ENCODE peak calls at places on chromosomes 2 and 18, in four cellular contexts. Y is RWPE1, F is brain microvascular endothelial cell, X is anterior cingulate cortex. E is an unnamed sample.

GRCh38 chr2:101265893-101266499 is 13.3 kb downstream of the CNOT11 start:
- DNase-seq in Y (peak), F (no peak), X (no peak), E (no peak)

GRCh38 chr2:226338825-226339224 is 460.8 kb downstream of the IRS1 start:
- DNase-seq in Y (no peak), F (no peak), X (no peak), E (no peak)

GRCh38 chr18:45588284-45588683 is 27.0 kb upstream of the SLC14A2 start:
- DNase-seq in Y (no peak), F (no peak), X (no peak), E (no peak)

GRCh38 chr2:110678457-110679336 is 834 bp upstream of the BUB1 start:
- DNase-seq in Y (peak), F (no peak), X (peak), E (no peak)

GRCh38 chr2:97908208-97908676 is 87.5 kb downstream of the TMEM131 start:
- DNase-seq in Y (no peak), F (no peak), X (no peak), E (no peak)

GRCh38 chr2:156147594-156148330 is 184.8 kb downstream of the NR4A2 start:
- DNase-seq in Y (peak), F (no peak), X (no peak), E (no peak)

GRCh38 chr2:437772-438393 is 150.0 kb upstream of the ALKAL2 start:
- DNase-seq in Y (peak), F (no peak), X (peak), E (no peak)

GRCh38 chr2:189096769-189097447 is 82.7 kb downstream of the COL5A2 start:
- DNase-seq in Y (peak), F (peak), X (no peak), E (peak)

GRCh38 chr2:207236156-207236935 is 70.6 kb upstream of the KLF7 start:
- DNase-seq in Y (no peak), F (no peak), X (no peak), E (no peak)

E was measured in astrocyte of the cerebellum.